ENCODE peak calls at places on chromosomes 3 and 15, in four cellular contexts. F, O, K and B are unnamed samples.

GRCh38 chr3:110149763-110150162 is 812.4 kb upstream of the DPPA4 start:
- DNase-seq in K (no peak), O (no peak), F (no peak), B (no peak)

GRCh38 chr15:94029495-94029894 is 201.9 kb upstream of the MCTP2 start:
- DNase-seq in F (no peak), K (no peak), O (peak), B (peak)

GRCh38 chr15:79185199-79185598 is 94.6 kb upstream of the RASGRF1 start:
- DNase-seq in K (peak), O (no peak), F (no peak), B (no peak)

GRCh38 chr3:62109534-62109933 is 263.8 kb downstream of the FEZF2 start:
- DNase-seq in O (peak), F (no peak), K (no peak), B (peak)

GRCh38 chr3:157738441-157738840 is 235.2 kb upstream of the VEPH1 start:
- DNase-seq in O (no peak), F (no peak), K (no peak), B (no peak)

GRCh38 chr15:31327674-31328424 is 1.2 kb downstream of the KLF13 start:
- DNase-seq in O (peak), K (peak), F (no peak), B (peak)

GRCh38 chr3:124582621-124583437 is 147.4 kb upstream of the UMPS start:
- DNase-seq in F (no peak), K (no peak), O (no peak), B (no peak)

GRCh38 chr15:73368301-73369072 is at the start of gene HCN4:
- DNase-seq in K (peak), O (no peak), F (peak), B (no peak)

GRCh38 chr3:179526989-179527391 is 35.7 kb upstream of the ACTL6A start:
- DNase-seq in O (peak), F (peak), K (peak), B (no peak)

GRCh38 chr3:151085889-151086483 is 522 bp downstream of the MED12L start:
- DNase-seq in F (peak), O (peak), K (no peak), B (no peak)

GRCh38 chr3:51336261-51336660 is 48.8 kb upstream of the MANF start:
- DNase-seq in F (no peak), O (no peak), K (no peak), B (no peak)

GRCh38 chr3:24149032-24149431 is 203.9 kb downstream of the NR1D2 start:
- DNase-seq in K (no peak), F (no peak), O (no peak), B (peak)

GRCh38 chr15:69593981-69594966 is 141.7 kb downstream of the RPLP1 start:
- DNase-seq in F (no peak), O (no peak), K (no peak), B (no peak)

GRCh38 chr15:58985443-58985842 is 2.0 kb upstream of the RNF111 start:
- DNase-seq in O (no peak), F (no peak), K (no peak), B (peak)

GRCh38 chr3:187403768-187404270 is 35.6 kb downstream of the RTP4 start:
- DNase-seq in F (no peak), O (peak), K (no peak), B (peak)

GRCh38 chr3:141311170-141311495 is 57.2 kb upstream of the ZBTB38 start:
- DNase-seq in F (no peak), K (no peak), O (no peak), B (no peak)

GRCh38 chr15:40190591-40190990 is 29.7 kb downstream of the BUB1B start:
- DNase-seq in F (no peak), O (peak), K (no peak), B (no peak)

GRCh38 chr15:31409196-31409595 is 82.6 kb downstream of the KLF13 start:
- DNase-seq in F (no peak), O (no peak), K (no peak), B (no peak)

GRCh38 chr3:40437893-40438292 is 19.2 kb upstream of the RPL14 start:
- DNase-seq in K (no peak), O (no peak), F (no peak), B (no peak)

GRCh38 chr15:98943609-98944111 is 63.9 kb downstream of the PGPEP1L start:
- DNase-seq in O (peak), F (no peak), K (no peak), B (no peak)

GRCh38 chr3:57890874-57891273 is 117.3 kb upstream of the FLNB start:
- DNase-seq in O (no peak), F (no peak), K (no peak), B (no peak)

GRCh38 chr3:46095307-46095706 is 68.0 kb upstream of the XCR1 start:
- DNase-seq in F (no peak), O (no peak), K (no peak), B (no peak)

GRCh38 chr3:196198771-196199753 is 12.1 kb downstream of the ZDHHC19 start:
- DNase-seq in K (no peak), O (no peak), F (no peak), B (peak)

GRCh38 chr3:23580337-23580736 is 225.4 kb upstream of the UBE2E1 start:
- DNase-seq in O (peak), K (no peak), F (no peak), B (peak)

GRCh38 chr3:53083949-53084309 is 38.1 kb upstream of the SFMBT1 start:
- DNase-seq in O (no peak), K (no peak), F (no peak), B (no peak)

GRCh38 chr15:48963524-48964113 is at the start of gene SHC4:
- DNase-seq in K (no peak), F (peak), O (peak), B (no peak)

GRCh38 chr15:74196175-74196574 is 6.4 kb downstream of the STRA6 start:
- DNase-seq in F (no peak), O (peak), K (no peak), B (no peak)

GRCh38 chr3:125055165-125055912 is 458 bp downstream of the HEG1 start:
- DNase-seq in F (no peak), K (peak), O (no peak), B (no peak)

GRCh38 chr15:84915011-84915958 is 30.8 kb downstream of the SLC28A1 start:
- DNase-seq in O (peak), K (no peak), F (no peak), B (peak)

GRCh38 chr3:189921770-189922169 is 198.9 kb downstream of the P3H2 start:
- DNase-seq in F (no peak), K (no peak), O (no peak), B (no peak)

GRCh38 chr3:36677331-36678007 is 86.9 kb downstream of the DCLK3 start:
- DNase-seq in O (peak), K (no peak), F (no peak), B (peak)

GRCh38 chr3:6799264-6799915 is 61.5 kb upstream of the GRM7 start:
- DNase-seq in O (no peak), F (peak), K (peak), B (peak)

GRCh38 chr15:83611312-83611711 is 42.6 kb upstream of the ADAMTSL3 start:
- DNase-seq in K (no peak), O (no peak), F (no peak), B (no peak)

GRCh38 chr3:172202797-172203196 is 163.4 kb downstream of the FNDC3B start:
- DNase-seq in F (no peak), K (no peak), O (no peak), B (no peak)

GRCh38 chr3:190585771-190586630 is 72.1 kb downstream of the IL1RAP start:
- DNase-seq in O (peak), K (no peak), F (peak), B (peak)

GRCh38 chr15:91561371-91562100 is 292.0 kb upstream of the SLCO3A1 start:
- DNase-seq in O (no peak), F (no peak), K (no peak), B (no peak)
- H3K14ac ChIP-seq in O (no peak), F (no peak), K (no peak), B (no peak)

DNA sequence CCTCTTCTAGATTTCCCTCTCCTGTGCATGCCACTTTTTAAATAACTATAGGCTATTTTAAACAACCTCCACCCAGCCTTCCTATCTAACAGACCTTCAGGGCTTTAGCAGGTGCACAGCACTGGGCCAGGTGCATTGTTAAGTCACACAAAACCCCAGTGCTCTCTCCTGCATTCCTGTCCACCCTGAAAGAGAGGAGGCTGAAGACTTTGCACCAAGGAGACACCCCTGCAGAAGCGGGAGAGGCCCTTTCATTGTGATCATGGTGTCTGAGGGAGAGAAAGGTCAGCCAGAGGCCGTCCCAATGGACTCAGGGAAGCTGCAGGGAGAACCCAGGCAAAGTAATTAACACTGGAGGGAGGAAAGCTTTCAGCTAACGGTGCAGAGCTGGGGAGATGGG is 5.2 kb downstream of the LRIG1 start:
- DNase-seq in O (no peak), K (no peak), F (peak), B (no peak)
- H2BK12ac ChIP-seq in O (no peak), K (peak), F (no peak), B (no peak)

DNA sequence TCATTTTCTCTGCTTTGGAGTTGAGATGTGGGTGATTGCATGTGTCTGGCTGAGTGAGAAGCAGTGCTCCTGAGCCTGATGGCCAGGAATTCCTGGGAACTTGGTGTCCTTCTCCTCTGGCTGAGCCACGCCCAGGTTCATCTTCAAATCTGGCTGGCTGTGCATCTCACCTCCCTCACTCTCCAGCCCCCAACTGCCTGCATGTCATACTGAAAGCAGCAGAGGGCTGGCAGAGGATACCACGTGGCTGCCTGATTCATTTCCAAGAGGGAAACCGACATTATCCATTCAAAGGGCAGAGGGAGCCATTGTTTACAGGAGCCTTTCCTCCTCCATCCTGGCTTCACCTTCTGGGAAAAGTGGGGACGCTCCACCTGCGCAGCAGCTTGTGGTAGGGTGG is 57.4 kb downstream of the ABHD5 start:
- DNase-seq in K (no peak), F (no peak), O (peak), B (no peak)
- H4K91ac ChIP-seq in K (peak), F (no peak), O (no peak), B (no peak)

GRCh38 chr3:184409946-184410500 is 30.2 kb downstream of the CHRD start:
- DNase-seq in O (no peak), F (no peak), K (no peak), B (no peak)
- H3K14ac ChIP-seq in O (no peak), F (no peak), K (no peak), B (no peak)